ENCODE peak calls at places on chromosomes 11 and 22, in six cellular contexts. B is kidney tubule cell, V is NAMALWA, P is brain pericyte, Z is ELR, W is HL-60. I is an unnamed sample.

GRCh38 chr11:35905901-35906661 is 37.8 kb upstream of the LDLRAD3 start:
- DNase-seq in B (no peak), V (no peak), P (no peak), Z (no peak), W (no peak), I (no peak)

GRCh38 chr22:17921871-17922821 is 102.2 kb downstream of the MICAL3 start:
- DNase-seq in B (peak; percentile 71), V (no peak), P (no peak), Z (no peak), W (no peak), I (no peak)

GRCh38 chr11:57348052-57348451 is 9.9 kb downstream of the P2RX3 start:
- DNase-seq in B (no peak), V (no peak), P (no peak), Z (no peak), W (no peak), I (no peak)

GRCh38 chr22:43539572-43540533 is 128.0 kb downstream of the MPPED1 start:
- DNase-seq in B (no peak), V (no peak), P (no peak), Z (no peak), W (no peak), I (no peak)

GRCh38 chr11:76131142-76131541 is 75.2 kb downstream of the WNT11 start:
- DNase-seq in B (no peak), V (no peak), P (no peak), Z (no peak), W (no peak), I (no peak)

GRCh38 chr11:62547691-62548281 is 1.2 kb upstream of the AHNAK start:
- DNase-seq in B (peak; percentile 78), V (no peak), P (no peak), Z (no peak), W (no peak), I (no peak)

GRCh38 chr11:114315749-114316368 is 19.7 kb downstream of the NNMT start:
- DNase-seq in B (no peak), V (no peak), P (no peak), Z (no peak), W (no peak), I (no peak)

GRCh38 chr11:37503411-37504065 is 905.5 kb upstream of the RAG2 start:
- DNase-seq in B (peak; percentile 61), V (no peak), P (no peak), Z (no peak), W (no peak), I (no peak)

GRCh38 chr11:952406-953385 is 27.0 kb downstream of the AP2A2 start:
- DNase-seq in B (peak; percentile 99), V (no peak), P (no peak), Z (no peak), W (no peak), I (no peak)

GRCh38 chr11:74011360-74012071 is 2.6 kb upstream of the UCP3 start:
- DNase-seq in B (no peak), V (peak; percentile 68), P (no peak), Z (no peak), W (no peak), I (no peak)

GRCh38 chr11:2890466-2891241 is 5.1 kb upstream of the CDKN1C start:
- DNase-seq in B (peak; percentile 57), V (no peak), P (no peak), Z (peak; percentile 52), W (no peak), I (no peak)

GRCh38 chr11:78961938-78962701 is 387.5 kb upstream of the NARS2 start:
- DNase-seq in B (peak; percentile 52), V (no peak), P (no peak), Z (peak; percentile 7), W (no peak), I (no peak)

GRCh38 chr11:59857444-59858434 is 8.5 kb downstream of the TCN1 start:
- DNase-seq in B (peak; percentile 86), V (no peak), P (no peak), Z (peak; percentile 73), W (peak; percentile 29), I (no peak)

GRCh38 chr22:23376256-23376655 is 195.9 kb downstream of the BCR start:
- DNase-seq in B (peak; percentile 26), V (peak; percentile 89), P (no peak), Z (peak; percentile 46), W (peak; percentile 54), I (no peak)

GRCh38 chr11:119376197-119376847 is 5.2 kb downstream of the USP2 start:
- DNase-seq in B (no peak), V (peak; percentile 43), P (no peak), Z (no peak), W (no peak), I (no peak)

GRCh38 chr11:125082611-125083311 is 19.7 kb downstream of the SLC37A2 start:
- DNase-seq in B (peak; percentile 69), V (no peak), P (peak; percentile 29), Z (peak; percentile 93), W (no peak), I (no peak)

I was measured in smooth muscle cell of the brain vasculature.